ENCODE peak calls at places on chromosome 15, in nine cellular contexts. C, Z, A, E, O, R, N, D and M are unnamed samples.

GRCh38 chr15:61530769-61531168 is 301.7 kb upstream of the RORA start:
- DNase-seq in C (no peak), Z (peak), A (no peak), E (peak), O (no peak), R (no peak), N (no peak), D (peak), M (no peak)

GRCh38 chr15:65346856-65347598 is 30.8 kb downstream of the IGDCC3 start:
- DNase-seq in C (no peak), Z (no peak), A (no peak), E (no peak), O (no peak), R (no peak), N (no peak), D (no peak), M (peak)

GRCh38 chr15:57502116-57502515 is 89.6 kb upstream of the MYZAP start:
- DNase-seq in C (no peak), Z (no peak), A (no peak), E (peak), O (no peak), R (no peak), N (no peak), D (no peak), M (no peak)

GRCh38 chr15:101206173-101206572 is 45.7 kb downstream of the CHSY1 start:
- DNase-seq in C (no peak), Z (no peak), A (no peak), E (no peak), O (no peak), R (no peak), N (peak), D (no peak), M (no peak)

GRCh38 chr15:59892995-59893394 is 111.1 kb upstream of the FOXB1 start:
- DNase-seq in C (no peak), Z (peak), A (peak), E (no peak), O (no peak), R (no peak), N (no peak), D (no peak), M (no peak)

GRCh38 chr15:68528891-68529290 is 49.9 kb upstream of the CORO2B start:
- DNase-seq in C (no peak), Z (no peak), A (no peak), E (peak), O (no peak), R (no peak), N (no peak), D (peak), M (no peak)

GRCh38 chr15:90300988-90301715 is 35.7 kb downstream of the NGRN start:
- DNase-seq in C (peak), Z (peak), A (peak), E (peak), O (peak), R (no peak), N (peak), D (peak), M (peak)

GRCh38 chr15:39130556-39131379 is 450.1 kb upstream of the THBS1 start:
- DNase-seq in C (no peak), Z (no peak), A (no peak), E (peak), O (no peak), R (peak), N (no peak), D (no peak), M (no peak)

GRCh38 chr15:68210821-68211655 is 5.9 kb upstream of the CALML4 start:
- DNase-seq in C (no peak), Z (peak), A (peak), E (peak), O (peak), R (no peak), N (peak), D (peak), M (peak)

GRCh38 chr15:54159044-54159443 is 180.8 kb downstream of the UNC13C start:
- DNase-seq in C (no peak), Z (no peak), A (no peak), E (no peak), O (no peak), R (no peak), N (no peak), D (no peak), M (no peak)

GRCh38 chr15:73323374-73323955 is 45.3 kb downstream of the HCN4 start:
- DNase-seq in C (no peak), Z (no peak), A (no peak), E (no peak), O (no peak), R (no peak), N (no peak), D (peak), M (no peak)

GRCh38 chr15:66702770-66703539 is 919 bp downstream of the SMAD6 start:
- DNase-seq in C (no peak), Z (peak), A (peak), E (no peak), O (no peak), R (no peak), N (no peak), D (peak), M (peak)

GRCh38 chr15:78034495-78035191 is 42.9 kb downstream of the TBC1D2B start:
- DNase-seq in C (peak), Z (no peak), A (peak), E (peak), O (peak), R (no peak), N (no peak), D (no peak), M (no peak)

GRCh38 chr15:70974004-70974832 is 81.6 kb downstream of the LRRC49 start:
- DNase-seq in C (peak), Z (no peak), A (no peak), E (peak), O (peak), R (no peak), N (no peak), D (peak), M (no peak)

GRCh38 chr15:93029613-93030429 is 59.2 kb downstream of the RGMA start:
- DNase-seq in C (no peak), Z (no peak), A (no peak), E (peak), O (no peak), R (no peak), N (peak), D (peak), M (peak)

GRCh38 chr15:61943992-61944391 is 116.3 kb downstream of the VPS13C start:
- DNase-seq in C (no peak), Z (no peak), A (no peak), E (no peak), O (peak), R (no peak), N (no peak), D (no peak), M (no peak)

GRCh38 chr15:63044645-63045437 is 2.3 kb downstream of the TPM1 start:
- DNase-seq in C (no peak), Z (no peak), A (peak), E (peak), O (no peak), R (no peak), N (no peak), D (peak), M (no peak)

GRCh38 chr15:64009798-64010241 is 36.5 kb downstream of the DAPK2 start:
- DNase-seq in C (no peak), Z (no peak), A (no peak), E (no peak), O (peak), R (peak), N (no peak), D (no peak), M (no peak)

GRCh38 chr15:28919679-28920655 is 34.2 kb downstream of the APBA2 start:
- DNase-seq in C (no peak), Z (peak), A (no peak), E (no peak), O (no peak), R (no peak), N (no peak), D (no peak), M (no peak)

GRCh38 chr15:28079313-28079969 is 19.7 kb downstream of the OCA2 start:
- DNase-seq in C (no peak), Z (no peak), A (no peak), E (no peak), O (no peak), R (no peak), N (no peak), D (no peak), M (no peak)

GRCh38 chr15:46607103-46607502 is 972.3 kb downstream of the SQOR start:
- DNase-seq in C (no peak), Z (no peak), A (no peak), E (no peak), O (no peak), R (no peak), N (no peak), D (no peak), M (no peak)

GRCh38 chr15:88704791-88705768 is 66.3 kb downstream of the ISG20 start:
- DNase-seq in C (no peak), Z (peak), A (peak), E (peak), O (no peak), R (no peak), N (peak), D (peak), M (no peak)

GRCh38 chr15:78977091-78977571 is 32.3 kb upstream of the CTSH start:
- DNase-seq in C (peak), Z (no peak), A (no peak), E (no peak), O (peak), R (no peak), N (no peak), D (no peak), M (no peak)

GRCh38 chr15:23546158-23546557 is 19.3 kb upstream of the MKRN3 start:
- DNase-seq in C (no peak), Z (no peak), A (no peak), E (no peak), O (no peak), R (no peak), N (no peak), D (no peak), M (no peak)

GRCh38 chr15:68626739-68627138 is 47.9 kb downstream of the CORO2B start:
- DNase-seq in C (no peak), Z (no peak), A (no peak), E (no peak), O (no peak), R (no peak), N (no peak), D (no peak), M (no peak)

GRCh38 chr15:80619677-80620076 is 75.4 kb upstream of the ABHD17C start:
- DNase-seq in C (no peak), Z (no peak), A (no peak), E (no peak), O (no peak), R (no peak), N (no peak), D (peak), M (no peak)

GRCh38 chr15:80967451-80967850 is 22.2 kb downstream of the MESD start:
- DNase-seq in C (no peak), Z (peak), A (peak), E (no peak), O (no peak), R (peak), N (no peak), D (peak), M (no peak)

GRCh38 chr15:100877551-100877950 is 2.1 kb upstream of the ALDH1A3 start:
- DNase-seq in C (no peak), Z (no peak), A (no peak), E (no peak), O (no peak), R (peak), N (no peak), D (no peak), M (no peak)

GRCh38 chr15:66046751-66047150 is 177.5 kb downstream of the RAB11A start:
- DNase-seq in C (no peak), Z (no peak), A (no peak), E (no peak), O (peak), R (no peak), N (no peak), D (no peak), M (no peak)

GRCh38 chr15:48190932-48191573 is 412 bp upstream of the CTXN2 start:
- DNase-seq in C (peak), Z (peak), A (peak), E (peak), O (peak), R (no peak), N (peak), D (peak), M (peak)

GRCh38 chr15:98727115-98728040 is 79.0 kb downstream of the IGF1R start:
- DNase-seq in C (no peak), Z (peak), A (peak), E (peak), O (no peak), R (peak), N (peak), D (peak), M (peak)

GRCh38 chr15:75673426-75674247 is 25.9 kb downstream of the SNX33 start:
- DNase-seq in C (no peak), Z (no peak), A (peak), E (no peak), O (no peak), R (no peak), N (no peak), D (peak), M (no peak)

DNA sequence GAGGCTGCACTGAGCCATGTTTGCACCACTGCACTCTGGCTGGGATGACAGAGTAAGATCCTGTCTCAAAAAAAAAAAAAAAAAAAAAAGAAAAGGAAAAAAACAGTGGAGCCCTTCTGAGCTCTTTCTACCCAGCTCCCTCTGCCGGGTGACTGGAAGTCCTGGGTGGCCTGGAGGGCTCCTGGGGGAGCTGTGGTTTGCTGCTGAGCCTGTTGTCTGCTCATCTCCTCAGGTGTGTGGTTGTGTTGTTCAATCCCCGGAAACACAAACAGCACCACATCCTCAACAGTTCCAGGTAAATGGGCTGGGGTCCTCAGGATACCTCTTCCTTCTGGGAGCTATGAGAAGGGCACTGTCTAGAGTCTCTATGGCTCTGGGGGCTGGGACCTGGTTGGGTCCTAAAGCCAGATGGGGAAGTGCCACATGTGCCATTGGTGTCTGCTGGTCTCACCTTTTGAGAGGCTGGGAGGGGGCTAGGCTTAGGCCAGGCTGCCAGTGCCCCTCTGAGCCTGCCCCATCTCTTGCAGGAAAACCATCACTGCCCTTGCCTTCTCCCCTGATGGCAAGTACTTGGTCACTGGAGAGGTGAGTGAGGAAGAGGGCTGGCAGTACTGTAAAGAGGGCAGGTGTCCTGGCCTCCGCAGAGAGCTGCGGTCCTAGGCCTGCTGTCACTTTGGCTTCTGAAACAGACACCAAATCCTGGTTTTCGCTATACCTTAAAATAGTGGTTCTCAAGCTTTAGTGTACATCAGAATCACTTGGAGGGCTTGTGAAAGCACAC is 17.1 kb upstream of the JMJD7 start:
- DNase-seq in C (no peak), Z (no peak), A (no peak), E (no peak), O (no peak), R (no peak), N (no peak), D (peak), M (no peak)
- TF ChIP-seq CTCF in C (no peak), Z (no peak), A (no peak), E (no peak), O (no peak), R (no peak), N (no peak), D (no peak), M (no peak)

GRCh38 chr15:69723404-69724097 is 270.9 kb downstream of the RPLP1 start:
- DNase-seq in C (no peak), Z (peak), A (no peak), E (no peak), O (peak), R (no peak), N (no peak), D (no peak), M (no peak)
- TF ChIP-seq CTCF in C (no peak), Z (no peak), A (peak), E (peak), O (no peak), R (no peak), N (no peak), D (no peak), M (no peak)

GRCh38 chr15:31560643-31561042 is 234.0 kb downstream of the KLF13 start:
- DNase-seq in C (no peak), Z (no peak), A (no peak), E (no peak), O (no peak), R (no peak), N (no peak), D (no peak), M (no peak)
- TF ChIP-seq CTCF in C (no peak), Z (no peak), A (no peak), E (no peak), O (no peak), R (no peak), N (no peak), D (no peak), M (no peak)

GRCh38 chr15:37823601-37824275 is 110.7 kb upstream of the TMCO5A start:
- DNase-seq in C (no peak), Z (no peak), A (no peak), E (no peak), O (no peak), R (no peak), N (no peak), D (peak), M (no peak)
- TF ChIP-seq CTCF in C (no peak), Z (no peak), A (no peak), E (no peak), O (no peak), R (no peak), N (no peak), D (no peak), M (no peak)

GRCh38 chr15:55633731-55634130 is 45.6 kb upstream of the PYGO1 start:
- DNase-seq in C (no peak), Z (no peak), A (no peak), E (no peak), O (no peak), R (no peak), N (no peak), D (no peak), M (no peak)

GRCh38 chr15:55632434-55632833 is 44.3 kb upstream of the PYGO1 start:
- DNase-seq in C (no peak), Z (no peak), A (no peak), E (no peak), O (no peak), R (no peak), N (no peak), D (no peak), M (no peak)

GRCh38 chr15:55630921-55631320 is 42.8 kb upstream of the PYGO1 start:
- DNase-seq in C (no peak), Z (no peak), A (no peak), E (peak), O (no peak), R (no peak), N (no peak), D (no peak), M (no peak)

GRCh38 chr15:55628369-55628730 is 40.2 kb upstream of the PYGO1 start:
- DNase-seq in C (no peak), Z (no peak), A (no peak), E (no peak), O (no peak), R (no peak), N (no peak), D (no peak), M (no peak)

DNA sequence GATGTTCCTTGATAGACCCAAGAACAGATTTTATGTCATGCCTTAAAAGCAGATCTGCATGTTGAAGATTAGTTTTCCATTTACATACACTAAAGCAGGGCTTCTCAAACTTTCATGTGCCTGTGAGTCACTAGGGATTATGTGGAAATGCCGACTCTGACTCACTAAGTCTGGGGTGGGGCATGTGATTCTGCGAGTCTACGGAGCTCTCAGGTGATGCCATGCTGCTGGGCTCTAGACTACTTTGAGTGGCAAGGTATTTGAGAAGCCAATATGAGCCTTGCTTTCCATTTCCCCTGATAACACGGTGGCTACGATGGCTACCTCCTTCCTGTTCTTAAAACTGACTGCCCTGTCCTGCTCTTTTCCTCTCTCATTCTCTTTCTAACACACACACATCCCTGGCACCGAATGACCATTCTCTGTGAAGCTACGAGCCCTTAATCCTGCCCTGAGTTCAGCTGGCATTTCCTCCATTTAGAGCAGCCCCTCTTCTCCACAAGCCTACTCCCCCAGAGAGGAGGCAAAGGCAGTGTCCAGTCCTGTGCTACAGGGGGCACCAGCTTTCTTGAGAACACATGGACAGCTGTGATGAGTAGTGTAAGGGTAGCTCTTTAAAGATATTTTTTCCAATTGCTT is 39.7 kb upstream of the PYGO1 start:
- DNase-seq in C (no peak), Z (peak), A (no peak), E (peak), O (no peak), R (peak), N (peak), D (peak), M (no peak)
- TF ChIP-seq CTCF in C (no peak), Z (no peak), A (no peak), E (peak), O (no peak), R (no peak), N (no peak), D (peak), M (no peak)

GRCh38 chr15:49225572-49226281 is 55.7 kb downstream of the GALK2 start:
- DNase-seq in C (no peak), Z (peak), A (peak), E (peak), O (no peak), R (no peak), N (no peak), D (no peak), M (peak)
- TF ChIP-seq CTCF in C (peak), Z (no peak), A (peak), E (peak), O (no peak), R (no peak), N (no peak), D (peak), M (peak)